ENCODE peak calls at places on chromosomes 6 and 20, in six cellular contexts. One of them, this sample, is unnamed.

GRCh38 chr6:4943716-4944115 is 60.1 kb downstream of the RPP40 start:
- DNase-seq in lung microvascular endothelial cell: no peak
- DNase-seq in midbrain: no peak
- DNase-seq in adrenal gland: no peak
- DNase-seq in non-pigmented ciliary epithelial cell: no peak
- DNase-seq in Caki2: peak
- DNase-seq in this sample: no peak

GRCh38 chr6:12403201-12403826 is 113.2 kb downstream of the EDN1 start:
- DNase-seq in lung microvascular endothelial cell: no peak
- DNase-seq in midbrain: no peak
- DNase-seq in adrenal gland: peak
- DNase-seq in non-pigmented ciliary epithelial cell: no peak
- DNase-seq in Caki2: no peak
- DNase-seq in this sample: no peak

GRCh38 chr6:24387818-24388217 is 14.9 kb upstream of the MRS2 start:
- DNase-seq in lung microvascular endothelial cell: no peak
- DNase-seq in midbrain: no peak
- DNase-seq in adrenal gland: no peak
- DNase-seq in non-pigmented ciliary epithelial cell: no peak
- DNase-seq in Caki2: no peak
- DNase-seq in this sample: no peak

GRCh38 chr6:5126214-5126613 is 41.1 kb downstream of the PPP1R3G start:
- DNase-seq in lung microvascular endothelial cell: no peak
- DNase-seq in midbrain: no peak
- DNase-seq in adrenal gland: no peak
- DNase-seq in non-pigmented ciliary epithelial cell: peak
- DNase-seq in Caki2: peak
- DNase-seq in this sample: no peak

GRCh38 chr6:151004415-151005024 is 139.0 kb downstream of the MTHFD1L start:
- DNase-seq in lung microvascular endothelial cell: peak
- DNase-seq in midbrain: no peak
- DNase-seq in adrenal gland: peak
- DNase-seq in non-pigmented ciliary epithelial cell: peak
- DNase-seq in Caki2: peak
- DNase-seq in this sample: peak

GRCh38 chr6:74871757-74872156 is 334.1 kb downstream of the COL12A1 start:
- DNase-seq in lung microvascular endothelial cell: no peak
- DNase-seq in midbrain: no peak
- DNase-seq in adrenal gland: no peak
- DNase-seq in non-pigmented ciliary epithelial cell: peak
- DNase-seq in Caki2: no peak
- DNase-seq in this sample: no peak

GRCh38 chr6:113995632-113996031 is 24.7 kb upstream of the HDAC2 start:
- DNase-seq in lung microvascular endothelial cell: peak
- DNase-seq in midbrain: peak
- DNase-seq in adrenal gland: peak
- DNase-seq in non-pigmented ciliary epithelial cell: peak
- DNase-seq in Caki2: peak
- DNase-seq in this sample: no peak

GRCh38 chr6:1678966-1679690 is 69.4 kb downstream of the FOXC1 start:
- DNase-seq in lung microvascular endothelial cell: no peak
- DNase-seq in midbrain: no peak
- DNase-seq in adrenal gland: no peak
- DNase-seq in non-pigmented ciliary epithelial cell: no peak
- DNase-seq in Caki2: no peak
- DNase-seq in this sample: no peak

GRCh38 chr20:62338294-62338620 is 28.9 kb downstream of the LAMA5 start:
- DNase-seq in lung microvascular endothelial cell: no peak
- DNase-seq in midbrain: no peak
- DNase-seq in adrenal gland: no peak
- DNase-seq in non-pigmented ciliary epithelial cell: no peak
- DNase-seq in Caki2: no peak
- DNase-seq in this sample: no peak

GRCh38 chr6:150670311-150670710 is 70.6 kb downstream of the PLEKHG1 start:
- DNase-seq in lung microvascular endothelial cell: no peak
- DNase-seq in midbrain: no peak
- DNase-seq in adrenal gland: no peak
- DNase-seq in non-pigmented ciliary epithelial cell: no peak
- DNase-seq in Caki2: no peak
- DNase-seq in this sample: no peak

GRCh38 chr6:106256201-106256968 is 69.2 kb downstream of the ATG5 start:
- DNase-seq in lung microvascular endothelial cell: no peak
- DNase-seq in midbrain: no peak
- DNase-seq in adrenal gland: no peak
- DNase-seq in non-pigmented ciliary epithelial cell: no peak
- DNase-seq in Caki2: peak
- DNase-seq in this sample: no peak

GRCh38 chr6:94478178-94479140 is 1059.1 kb upstream of the EPHA7 start:
- DNase-seq in lung microvascular endothelial cell: no peak
- DNase-seq in midbrain: peak
- DNase-seq in adrenal gland: no peak
- DNase-seq in non-pigmented ciliary epithelial cell: no peak
- DNase-seq in Caki2: no peak
- DNase-seq in this sample: no peak

GRCh38 chr20:770691-771090 is 2.4 kb upstream of the SLC52A3 start:
- DNase-seq in lung microvascular endothelial cell: no peak
- DNase-seq in midbrain: no peak
- DNase-seq in adrenal gland: no peak
- DNase-seq in non-pigmented ciliary epithelial cell: no peak
- DNase-seq in Caki2: no peak
- DNase-seq in this sample: no peak

GRCh38 chr6:35297541-35298481 is at the start of gene DEF6:
- DNase-seq in lung microvascular endothelial cell: peak
- DNase-seq in midbrain: peak
- DNase-seq in adrenal gland: peak
- DNase-seq in non-pigmented ciliary epithelial cell: no peak
- DNase-seq in Caki2: peak
- DNase-seq in this sample: no peak

GRCh38 chr6:5214570-5215052 is 46.1 kb downstream of the LYRM4 start:
- DNase-seq in lung microvascular endothelial cell: peak
- DNase-seq in midbrain: peak
- DNase-seq in adrenal gland: peak
- DNase-seq in non-pigmented ciliary epithelial cell: no peak
- DNase-seq in Caki2: peak
- DNase-seq in this sample: no peak

GRCh38 chr6:8888468-8888867 is 453.1 kb upstream of the SLC35B3 start:
- DNase-seq in lung microvascular endothelial cell: no peak
- DNase-seq in midbrain: no peak
- DNase-seq in adrenal gland: no peak
- DNase-seq in non-pigmented ciliary epithelial cell: no peak
- DNase-seq in Caki2: peak
- DNase-seq in this sample: no peak

GRCh38 chr20:46222521-46223007 is 85.7 kb downstream of the CDH22 start:
- DNase-seq in lung microvascular endothelial cell: no peak
- DNase-seq in midbrain: no peak
- DNase-seq in adrenal gland: no peak
- DNase-seq in non-pigmented ciliary epithelial cell: no peak
- DNase-seq in Caki2: no peak
- DNase-seq in this sample: no peak

GRCh38 chr20:44209691-44210421 is 715 bp downstream of the OSER1 start:
- DNase-seq in lung microvascular endothelial cell: peak
- DNase-seq in midbrain: no peak
- DNase-seq in adrenal gland: peak
- DNase-seq in non-pigmented ciliary epithelial cell: no peak
- DNase-seq in Caki2: no peak
- DNase-seq in this sample: no peak